ENCODE peak calls at places on chromosomes 13 and 19, in four cellular contexts. P, W, J and B are unnamed samples.
A peak's percentile ranks its signal among the peaks of the same experiment; 100 is the strongest.

GRCh38 chr13:80630685-80631121 is 289.8 kb upstream of the SPRY2 start:
- DNase-seq in P (no peak), W (no peak), J (no peak), B (no peak)

GRCh38 chr19:2243274-2244121 is 5.6 kb upstream of the AMH start:
- DNase-seq in P (no peak), W (no peak), J (no peak), B (no peak)

GRCh38 chr19:50562329-50562728 is 5.9 kb downstream of the LRRC4B start:
- DNase-seq in P (no peak), W (no peak), J (no peak), B (no peak)

GRCh38 chr19:49692102-49692599 is 1.2 kb downstream of the CPT1C start:
- DNase-seq in P (no peak), W (no peak), J (no peak), B (no peak)

GRCh38 chr19:12156254-12157058 is at the start of gene ZNF625:
- DNase-seq in P (no peak), W (peak; percentile 86), J (peak; percentile 88), B (peak; percentile 71)

GRCh38 chr19:34254552-34255432 is at the start of gene GARRE1:
- DNase-seq in P (peak; percentile 86), W (peak; percentile 61), J (no peak), B (no peak)

GRCh38 chr13:37412271-37412683 is 186.3 kb downstream of the POSTN start:
- DNase-seq in P (no peak), W (no peak), J (no peak), B (no peak)

GRCh38 chr19:8721334-8721733 is at the start of gene OR2Z1:
- DNase-seq in P (no peak), W (no peak), J (no peak), B (no peak)

GRCh38 chr13:49954674-49955455 is 18.7 kb upstream of the SPRYD7 start:
- DNase-seq in P (peak; percentile 7), W (no peak), J (no peak), B (no peak)

GRCh38 chr13:110258876-110259631 is 47.9 kb downstream of the COL4A1 start:
- DNase-seq in P (no peak), W (no peak), J (no peak), B (no peak)

GRCh38 chr13:32430018-32430747 is 2.3 kb upstream of the N4BP2L1 start:
- DNase-seq in P (no peak), W (peak; percentile 20), J (no peak), B (no peak)

GRCh38 chr13:32587774-32588165 is 1.5 kb downstream of the PDS5B start:
- DNase-seq in P (no peak), W (no peak), J (no peak), B (peak; percentile 45)

GRCh38 chr13:94416454-94417080 is 62.9 kb downstream of the DCT start:
- DNase-seq in P (peak; percentile 32), W (peak; percentile 52), J (peak; percentile 71), B (no peak)

GRCh38 chr19:33048806-33049676 is 15.6 kb downstream of the RHPN2 start:
- DNase-seq in P (no peak), W (no peak), J (no peak), B (peak; percentile 71)